ENCODE peak calls at places on chromosome 7, in nine cellular contexts. K is tibial nerve; W is hepatocyte; P is CD8-positive, alpha-beta T cell; H is AG04450; L is Calu3; A is fibroblast of pulmonary artery; N is cardiac muscle cell; M is uterus. T is an unnamed sample.

GRCh38 chr7:138563808-138564207 is 103.7 kb downstream of the TRIM24 start:
- DNase-seq in K (no peak), W (no peak), P (no peak), H (no peak), L (peak), A (no peak), N (no peak), M (no peak), T (no peak)

GRCh38 chr7:108049962-108050361 is 47.0 kb upstream of the LAMB1 start:
- DNase-seq in K (no peak), W (no peak), P (no peak), H (no peak), L (no peak), A (no peak), N (no peak), M (no peak), T (no peak)

GRCh38 chr7:133481676-133482075 is 228.8 kb downstream of the EXOC4 start:
- DNase-seq in K (no peak), W (peak), P (no peak), H (peak), L (peak), A (peak), N (peak), M (no peak), T (no peak)

GRCh38 chr7:102169651-102170416 is 116.8 kb upstream of the SH2B2 start:
- DNase-seq in K (no peak), W (no peak), P (no peak), H (no peak), L (no peak), A (peak), N (peak), M (no peak), T (no peak)

GRCh38 chr7:106039486-106040060 is 72.5 kb downstream of the SYPL1 start:
- DNase-seq in K (no peak), W (peak), P (no peak), H (peak), L (no peak), A (peak), N (peak), M (peak), T (no peak)

GRCh38 chr7:25389489-25390106 is 161.3 kb upstream of the NPVF start:
- DNase-seq in K (no peak), W (peak), P (no peak), H (no peak), L (peak), A (peak), N (peak), M (no peak), T (no peak)

GRCh38 chr7:106625678-106626301 is 35.2 kb downstream of the CCDC71L start:
- DNase-seq in K (no peak), W (no peak), P (no peak), H (no peak), L (peak), A (no peak), N (no peak), M (no peak), T (no peak)

GRCh38 chr7:129494041-129494440 is 8.3 kb upstream of the SMKR1 start:
- DNase-seq in K (no peak), W (peak), P (no peak), H (peak), L (no peak), A (peak), N (peak), M (no peak), T (no peak)

GRCh38 chr7:151113344-151114150 is 27.3 kb downstream of the AGAP3 start:
- DNase-seq in K (no peak), W (peak), P (no peak), H (peak), L (no peak), A (peak), N (peak), M (no peak), T (no peak)

GRCh38 chr7:55128693-55129394 is 110.0 kb downstream of the EGFR start:
- DNase-seq in K (peak), W (no peak), P (no peak), H (no peak), L (no peak), A (peak), N (peak), M (peak), T (no peak)

GRCh38 chr7:50339990-50340500 is 35.5 kb downstream of the IKZF1 start:
- DNase-seq in K (no peak), W (no peak), P (no peak), H (no peak), L (no peak), A (no peak), N (no peak), M (no peak), T (peak)
- TF ChIP-seq CTCF in K (no peak), W (no peak), P (no peak), H (no peak), L (no peak), A (no peak), N (no peak), M (no peak), T (no peak)

GRCh38 chr7:84613411-84613810 is 418.8 kb upstream of the SEMA3A start:
- DNase-seq in K (no peak), W (no peak), P (no peak), H (no peak), L (no peak), A (no peak), N (no peak), M (no peak), T (no peak)

GRCh38 chr7:84611391-84611790 is 416.8 kb upstream of the SEMA3A start:
- DNase-seq in K (no peak), W (no peak), P (no peak), H (no peak), L (no peak), A (no peak), N (no peak), M (no peak), T (no peak)

GRCh38 chr7:84612976-84613375 is 418.4 kb upstream of the SEMA3A start:
- DNase-seq in K (no peak), W (no peak), P (no peak), H (no peak), L (no peak), A (no peak), N (no peak), M (no peak), T (no peak)

GRCh38 chr7:84617265-84618030 is 422.9 kb upstream of the SEMA3A start:
- DNase-seq in K (no peak), W (no peak), P (no peak), H (no peak), L (no peak), A (no peak), N (no peak), M (no peak), T (no peak)

DNA sequence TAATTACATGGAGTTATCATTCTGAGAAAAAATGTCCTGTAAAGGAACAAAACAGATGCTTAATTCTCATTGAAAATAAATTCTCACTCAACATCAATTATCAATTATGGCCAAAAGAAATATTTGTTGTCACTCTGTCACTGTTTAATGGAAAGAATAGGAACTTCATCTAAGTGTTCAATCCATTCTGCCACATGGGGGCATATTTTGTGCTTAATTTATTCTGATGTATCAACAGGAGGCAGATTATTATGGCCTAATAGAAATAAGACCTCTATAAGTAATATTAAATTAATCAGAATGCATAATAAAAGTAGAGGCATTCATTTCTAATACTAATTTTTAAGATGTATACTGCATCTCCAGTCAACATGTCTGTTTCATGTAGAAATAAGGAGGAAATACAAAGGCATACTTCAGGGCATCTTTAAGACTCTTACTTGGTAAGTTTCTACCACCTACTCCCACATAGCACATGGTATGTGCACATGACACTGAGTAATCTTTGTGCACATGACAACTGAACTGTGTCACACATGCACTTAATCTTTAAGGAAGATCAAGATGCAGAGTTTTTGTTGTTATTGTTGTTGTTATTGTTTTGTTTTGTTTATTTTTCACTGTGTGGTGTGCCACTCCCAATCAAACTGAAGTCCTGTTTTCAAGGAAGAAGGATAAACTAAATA is 420.4 kb upstream of the SEMA3A start:
- DNase-seq in K (no peak), W (no peak), P (no peak), H (no peak), L (no peak), A (peak), N (peak), M (no peak), T (no peak)
- TF ChIP-seq CTCF in K (peak), W (no peak), P (no peak), H (no peak), L (no peak), A (peak), N (peak), M (no peak), T (no peak)

GRCh38 chr7:50590535-50590934 is 25.3 kb upstream of the DDC start:
- DNase-seq in K (no peak), W (no peak), P (no peak), H (no peak), L (no peak), A (no peak), N (no peak), M (no peak), T (no peak)

GRCh38 chr7:50587737-50588136 is 22.5 kb upstream of the DDC start:
- DNase-seq in K (no peak), W (no peak), P (no peak), H (no peak), L (no peak), A (no peak), N (no peak), M (no peak), T (no peak)

GRCh38 chr7:50589362-50589761 is 24.2 kb upstream of the DDC start:
- DNase-seq in K (no peak), W (no peak), P (no peak), H (no peak), L (no peak), A (no peak), N (no peak), M (no peak), T (no peak)

GRCh38 chr7:50591098-50591479 is 25.9 kb upstream of the DDC start:
- DNase-seq in K (no peak), W (no peak), P (no peak), H (no peak), L (no peak), A (no peak), N (no peak), M (no peak), T (no peak)

GRCh38 chr7:50588937-50589336 is 23.7 kb upstream of the DDC start:
- DNase-seq in K (no peak), W (no peak), P (no peak), H (no peak), L (no peak), A (no peak), N (no peak), M (no peak), T (no peak)
- TF ChIP-seq CTCF in K (no peak), W (no peak), P (no peak), H (peak), L (peak), A (peak), N (peak), M (no peak), T (no peak)

GRCh38 chr7:11346312-11346711 is 372.6 kb downstream of the PHF14 start:
- DNase-seq in K (no peak), W (peak), P (no peak), H (no peak), L (no peak), A (no peak), N (no peak), M (no peak), T (no peak)

GRCh38 chr7:11343136-11343535 is 369.5 kb downstream of the PHF14 start:
- DNase-seq in K (no peak), W (no peak), P (no peak), H (no peak), L (no peak), A (no peak), N (no peak), M (no peak), T (no peak)

GRCh38 chr7:11343818-11344413 is 370.2 kb downstream of the PHF14 start:
- DNase-seq in K (no peak), W (peak), P (no peak), H (peak), L (peak), A (peak), N (peak), M (no peak), T (no peak)

GRCh38 chr7:11345621-11346020 is 371.9 kb downstream of the PHF14 start:
- DNase-seq in K (no peak), W (no peak), P (no peak), H (no peak), L (no peak), A (peak), N (peak), M (no peak), T (no peak)

DNA sequence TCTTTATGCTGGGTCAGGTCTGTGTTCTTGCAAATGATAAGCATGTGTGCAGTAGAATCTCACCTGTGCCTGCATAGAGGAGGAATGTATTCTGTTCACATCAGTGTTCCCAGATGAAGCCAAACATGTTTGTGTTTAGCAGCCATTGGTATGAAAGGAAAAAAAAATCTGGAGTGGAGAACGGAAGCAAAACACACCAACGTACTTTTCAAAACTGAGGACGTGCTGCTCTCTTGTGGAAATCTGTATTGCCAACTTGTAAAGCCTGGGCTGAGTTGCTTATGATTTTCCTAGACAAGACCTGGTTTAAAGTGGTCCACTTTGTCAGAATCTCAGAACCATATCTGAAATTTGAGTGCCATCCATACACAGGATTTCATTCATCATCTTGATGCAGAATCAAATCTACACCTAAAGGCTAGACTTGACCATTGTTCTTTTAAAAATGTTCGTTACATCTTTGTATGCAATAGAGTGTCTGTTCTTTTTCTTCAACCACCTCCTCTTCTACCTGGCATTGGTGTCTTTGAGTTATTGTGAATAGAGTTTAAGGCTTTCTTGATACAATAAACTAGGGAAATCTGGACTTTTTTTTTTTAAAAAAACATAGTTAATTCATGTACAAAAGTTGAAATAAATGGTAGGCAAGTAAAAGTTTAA is 367.7 kb downstream of the PHF14 start:
- DNase-seq in K (no peak), W (peak), P (no peak), H (no peak), L (peak), A (peak), N (peak), M (no peak), T (no peak)
- TF ChIP-seq CTCF in K (peak), W (peak), P (no peak), H (no peak), L (no peak), A (peak), N (peak), M (no peak), T (no peak)

T was measured in natural killer cell.